ENCODE peak calls at places on chromosomes 5 and 9, in six cellular contexts. X is central memory CD4-positive, alpha-beta T cell; S is ovary; C is NCI-H1092 treated with DMSO at 0.1 percent for 48 hours; U is GM12878; O is activated CD8-positive, alpha-beta memory T cell treated with anti-CD3 and anti-CD28 coated beads, Interleukin-2, amount 10 ng/mL, durations not matched to agents 7 days and 5 days. T is an unnamed sample.

GRCh38 chr9:133347985-133348762 is at the start of the genes MED22 and RPL7A:
- DNase-seq in X (peak; percentile 91), S (peak; percentile 94), C (peak; percentile 97), U (peak; percentile 91), O (peak; percentile 96), T (peak; percentile 98)

GRCh38 chr5:65076251-65076869 is 307.6 kb downstream of the CWC27 start:
- DNase-seq in X (peak; percentile 46), S (no peak), C (no peak), U (no peak), O (peak; percentile 83), T (peak; percentile 74)

GRCh38 chr9:20066120-20066519 is 277.3 kb upstream of the SLC24A2 start:
- DNase-seq in X (no peak), S (no peak), C (peak; percentile 54), U (no peak), O (no peak), T (no peak)

GRCh38 chr5:100542086-100542485 is 6.9 kb downstream of the FAM174A start:
- DNase-seq in X (no peak), S (no peak), C (no peak), U (no peak), O (no peak), T (no peak)

GRCh38 chr9:91164724-91165520 is 196.8 kb downstream of the AUH start:
- DNase-seq in X (peak; percentile 25), S (no peak), C (no peak), U (no peak), O (peak; percentile 96), T (peak; percentile 98)

GRCh38 chr5:33840927-33841547 is 50.8 kb downstream of the ADAMTS12 start:
- DNase-seq in X (no peak), S (no peak), C (no peak), U (peak; percentile 58), O (peak; percentile 46), T (no peak)

GRCh38 chr5:39009981-39010380 is 64.2 kb downstream of the RICTOR start:
- DNase-seq in X (no peak), S (no peak), C (no peak), U (no peak), O (no peak), T (no peak)

GRCh38 chr5:38796000-38796738 is 49.6 kb upstream of the OSMR start:
- DNase-seq in X (no peak), S (peak; percentile 36), C (no peak), U (no peak), O (no peak), T (no peak)

GRCh38 chr5:81838307-81838906 is 87.5 kb upstream of the SSBP2 start:
- DNase-seq in X (peak; percentile 31), S (no peak), C (no peak), U (no peak), O (no peak), T (peak; percentile 78)

GRCh38 chr5:165630211-165630866 is 2124.9 kb downstream of the MAT2B start:
- DNase-seq in X (no peak), S (peak; percentile 24), C (peak; percentile 26), U (peak; percentile 2), O (peak; percentile 39), T (peak; percentile 74)

GRCh38 chr5:135660826-135661555 is 82.2 kb upstream of the CXCL14 start:
- DNase-seq in X (no peak), S (no peak), C (no peak), U (no peak), O (no peak), T (peak; percentile 46)

GRCh38 chr9:92278117-92278516 is 15.4 kb downstream of the IARS1 start:
- DNase-seq in X (no peak), S (no peak), C (no peak), U (no peak), O (no peak), T (peak; percentile 35)

GRCh38 chr9:87515588-87516221 is 18.0 kb downstream of the DAPK1 start:
- DNase-seq in X (no peak), S (no peak), C (no peak), U (no peak), O (no peak), T (peak; percentile 20)

GRCh38 chr5:24899180-24899579 is 254.4 kb upstream of the CDH10 start:
- DNase-seq in X (no peak), S (no peak), C (no peak), U (no peak), O (no peak), T (no peak)

GRCh38 chr9:132108728-132109127 is 29.1 kb upstream of the MED27 start:
- DNase-seq in X (no peak), S (no peak), C (no peak), U (no peak), O (no peak), T (no peak)

GRCh38 chr9:8309258-8309657 is 509.7 kb upstream of the DMAC1 start:
- DNase-seq in X (no peak), S (no peak), C (no peak), U (no peak), O (no peak), T (no peak)

GRCh38 chr5:135183464-135183863 is 149.4 kb upstream of the PITX1 start:
- DNase-seq in X (no peak), S (no peak), C (no peak), U (no peak), O (no peak), T (no peak)

GRCh38 chr9:21831841-21832509 is 29.5 kb downstream of the MTAP start:
- DNase-seq in X (no peak), S (no peak), C (no peak), U (peak; percentile 71), O (no peak), T (peak; percentile 94)

GRCh38 chr9:16794871-16795639 is 75.4 kb downstream of the BNC2 start:
- DNase-seq in X (no peak), S (no peak), C (no peak), U (no peak), O (no peak), T (peak; percentile 61)

T was measured in choroid plexus epithelial cell.